ENCODE peak calls at places on chromosomes 2 and 18, in four cellular contexts. A, I, H and R are unnamed samples.

GRCh38 chr2:31785876-31786275 is 205.1 kb upstream of the SRD5A2 start:
- DNase-seq in A (no peak), H (no peak), I (no peak), R (no peak)

GRCh38 chr2:212928681-212929080 is 222.7 kb downstream of the IKZF2 start:
- DNase-seq in I (no peak), A (no peak), H (no peak), R (no peak)

GRCh38 chr2:219448099-219448775 is 13.6 kb downstream of the SPEG start:
- DNase-seq in A (peak), I (no peak), H (no peak), R (no peak)

GRCh38 chr2:31125918-31126695 is 12.1 kb downstream of the GALNT14 start:
- DNase-seq in A (no peak), I (no peak), H (no peak), R (no peak)

GRCh38 chr18:70420151-70420898 is 131.5 kb downstream of the SOCS6 start:
- DNase-seq in H (no peak), A (no peak), I (no peak), R (no peak)

GRCh38 chr2:138234265-138234664 is 267.3 kb upstream of the SPOPL start:
- DNase-seq in I (no peak), A (no peak), H (no peak), R (no peak)

GRCh38 chr18:59357928-59358327 is 1.1 kb downstream of the LMAN1 start:
- DNase-seq in I (no peak), H (no peak), A (no peak), R (no peak)

GRCh38 chr2:236946871-236947270 is 138.8 kb upstream of the COPS8 start:
- DNase-seq in H (no peak), A (no peak), I (no peak), R (no peak)

GRCh38 chr2:1601471-1602358 is 142.6 kb downstream of the PXDN start:
- DNase-seq in I (no peak), A (no peak), H (no peak), R (no peak)

GRCh38 chr2:224754129-224754528 is 38.0 kb upstream of the CCDC195 start:
- DNase-seq in I (no peak), A (no peak), H (no peak), R (no peak)

GRCh38 chr2:172251231-172251630 is 148.5 kb upstream of the DLX2 start:
- DNase-seq in H (no peak), A (no peak), I (no peak), R (no peak)

GRCh38 chr2:159953456-159953855 is 109.0 kb downstream of the PLA2R1 start:
- DNase-seq in H (no peak), I (no peak), A (no peak), R (no peak)

GRCh38 chr2:212770240-212770639 is 231.6 kb upstream of the ERBB4 start:
- DNase-seq in H (no peak), I (no peak), A (no peak), R (no peak)